ENCODE peak calls at places on chromosomes 6 and 20, in four cellular contexts. Z is thoracic aorta, T is ovary, X is heart left ventricle. I is an unnamed sample. For H3K4me1, the result is how much of the 10 kb centered on the place peaks cover.

GRCh38 chr6:144797881-144798589 is 512.9 kb downstream of the UTRN start:
- DNase-seq in Z (no peak), X (no peak), T (no peak), I (no peak)

GRCh38 chr20:21808863-21809664 is 103.6 kb downstream of the PAX1 start:
- DNase-seq in T (peak), Z (no peak), X (peak), I (peak)

GRCh38 chr6:36956111-36956820 is 1.7 kb downstream of the PI16 start:
- DNase-seq in Z (no peak), X (no peak), T (peak), I (no peak)

GRCh38 chr6:88177961-88178464 is 11.9 kb upstream of the CNR1 start:
- DNase-seq in Z (no peak), T (no peak), X (no peak), I (no peak)

GRCh38 chr6:159609813-159610212 is 83.2 kb downstream of the SOD2 start:
- DNase-seq in X (no peak), Z (no peak), T (no peak), I (no peak)

GRCh38 chr6:85574932-85575598 is 18.6 kb downstream of the SNX14 start:
- DNase-seq in Z (no peak), X (no peak), T (no peak), I (no peak)

GRCh38 chr20:58701431-58702160 is 9.0 kb downstream of the NPEPL1 start:
- DNase-seq in Z (no peak), X (no peak), T (peak), I (peak)

GRCh38 chr6:106381871-106382270 is 21.4 kb downstream of the CRYBG1 start:
- DNase-seq in Z (no peak), T (no peak), X (no peak), I (no peak)

GRCh38 chr20:24855848-24856247 is 93.2 kb upstream of the CST7 start:
- DNase-seq in Z (no peak), X (no peak), T (no peak), I (no peak)

GRCh38 chr6:159117031-159117430 is 52.2 kb upstream of the FNDC1 start:
- DNase-seq in Z (no peak), T (no peak), X (no peak), I (no peak)

GRCh38 chr6:100479180-100480035 is 14.7 kb upstream of the SIM1 start:
- DNase-seq in T (no peak), X (no peak), Z (no peak), I (no peak)

GRCh38 chr6:27260339-27260738 is 12.8 kb downstream of the PRSS16 start:
- DNase-seq in T (no peak), Z (no peak), X (no peak), I (no peak)

GRCh38 chr6:26020291-26020982 is 57.8 kb downstream of the TRIM38 start:
- DNase-seq in X (peak), T (peak), Z (no peak), I (peak)

GRCh38 chr20:23622839-23623343 is 14.9 kb downstream of the CST3 start:
- DNase-seq in Z (no peak), T (peak), X (no peak), I (no peak)

GRCh38 chr6:25389501-25389900 is 110.3 kb downstream of the CARMIL1 start:
- DNase-seq in X (no peak), T (no peak), Z (no peak), I (no peak)

GRCh38 chr6:3026811-3027626 is 27.3 kb downstream of the NQO2 start:
- DNase-seq in T (no peak), X (no peak), Z (no peak), I (no peak)

GRCh38 chr6:36975231-36976004 is 10.6 kb downstream of the MTCH1 start:
- DNase-seq in Z (no peak), T (no peak), X (no peak), I (no peak)

GRCh38 chr6:141483561-141484061 is 649.1 kb upstream of the GJE1 start:
- DNase-seq in T (no peak), X (no peak), Z (no peak), I (no peak)

GRCh38 chr6:84791233-84791632 is 26.8 kb upstream of the TBX18 start:
- DNase-seq in T (no peak), X (no peak), Z (no peak), I (no peak)

GRCh38 chr6:118263929-118264486 is 284.1 kb upstream of the PLN start:
- DNase-seq in T (no peak), X (no peak), Z (no peak), I (no peak)

GRCh38 chr6:114121913-114122662 is 151.1 kb upstream of the HDAC2 start:
- DNase-seq in X (no peak), T (no peak), Z (no peak), I (no peak)

DNA sequence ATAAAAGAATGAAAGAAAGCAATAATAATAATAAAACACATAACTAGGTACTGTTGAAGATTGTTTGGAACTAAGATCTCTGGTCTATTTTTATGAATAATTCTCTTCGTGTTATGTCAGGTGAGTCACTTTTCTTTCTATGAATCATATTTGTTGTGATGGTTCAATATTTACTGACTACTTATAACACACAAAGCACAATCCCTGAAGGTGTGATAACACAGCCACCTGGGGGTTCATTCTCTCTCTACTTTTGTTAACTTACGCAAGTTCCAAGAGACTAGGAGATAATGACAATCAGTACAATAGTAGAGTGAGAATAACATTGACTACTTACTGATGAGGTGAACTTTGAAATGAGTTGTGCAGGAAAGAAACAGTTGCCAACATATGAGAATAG is 149.9 kb downstream of the IBTK start:
- DNase-seq in Z (no peak), X (no peak), T (no peak), I (no peak)
- TF ChIP-seq CTCF in Z (no peak), X (no peak), T (no peak), I (no peak)

DNA sequence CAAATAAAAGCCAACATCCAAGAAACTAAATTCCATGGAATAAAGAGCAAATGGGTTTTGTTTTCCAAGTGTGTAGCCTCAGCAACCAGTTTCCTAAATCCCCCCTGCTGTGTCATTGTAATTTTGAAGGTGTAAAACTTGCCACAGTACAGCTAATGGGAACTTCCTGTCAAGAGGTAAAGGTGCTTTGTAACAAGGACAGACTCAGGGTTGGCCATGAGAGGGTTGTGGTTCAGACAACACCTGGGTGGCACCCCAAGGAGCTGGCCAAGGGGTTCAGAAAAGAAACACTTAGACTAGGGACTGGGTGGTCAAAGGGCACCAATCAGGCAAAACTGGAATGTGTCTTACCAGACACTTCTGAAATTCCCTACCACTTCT is 52.4 kb upstream of the LYRM2 start:
- DNase-seq in Z (no peak), T (no peak), X (no peak), I (no peak)
- H3K27ac ChIP-seq in Z (no peak), T (no peak), X (no peak), I (no peak)

DNA sequence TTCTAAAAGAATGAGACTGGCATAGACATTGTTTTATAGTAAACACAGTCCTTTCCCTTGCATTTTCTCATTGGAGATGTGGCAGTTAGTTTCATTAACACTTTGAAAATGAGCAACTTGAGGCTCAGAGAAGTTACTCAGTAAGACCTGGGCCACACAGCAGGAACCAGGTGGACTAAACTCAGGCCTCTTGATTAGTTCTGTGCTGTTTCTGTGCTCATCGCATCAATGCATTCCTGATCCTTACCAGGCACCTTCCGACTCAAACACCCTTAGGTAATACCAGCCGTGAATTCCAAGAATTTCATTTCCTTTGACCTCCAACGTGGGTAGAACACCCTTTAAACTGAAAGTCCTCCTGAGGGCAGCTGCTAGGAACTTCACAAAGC is 362.8 kb downstream of the ESR1 start:
- DNase-seq in X (no peak), T (no peak), Z (no peak), I (no peak)
- H3K4me1 ChIP-seq in X (under half), T (under half), Z (under half), I (under half)

GRCh38 chr20:16518068-16518783 is 55.0 kb downstream of the KIF16B start:
- DNase-seq in T (no peak), Z (no peak), X (no peak), I (no peak)
- TF ChIP-seq CTCF in T (no peak), Z (peak), X (peak), I (peak)

GRCh38 chr6:156801712-156802111 is 24.5 kb downstream of the ARID1B start:
- DNase-seq in T (no peak), X (no peak), Z (no peak), I (no peak)
- H3K27ac ChIP-seq in T (no peak), X (no peak), Z (no peak), I (no peak)

DNA sequence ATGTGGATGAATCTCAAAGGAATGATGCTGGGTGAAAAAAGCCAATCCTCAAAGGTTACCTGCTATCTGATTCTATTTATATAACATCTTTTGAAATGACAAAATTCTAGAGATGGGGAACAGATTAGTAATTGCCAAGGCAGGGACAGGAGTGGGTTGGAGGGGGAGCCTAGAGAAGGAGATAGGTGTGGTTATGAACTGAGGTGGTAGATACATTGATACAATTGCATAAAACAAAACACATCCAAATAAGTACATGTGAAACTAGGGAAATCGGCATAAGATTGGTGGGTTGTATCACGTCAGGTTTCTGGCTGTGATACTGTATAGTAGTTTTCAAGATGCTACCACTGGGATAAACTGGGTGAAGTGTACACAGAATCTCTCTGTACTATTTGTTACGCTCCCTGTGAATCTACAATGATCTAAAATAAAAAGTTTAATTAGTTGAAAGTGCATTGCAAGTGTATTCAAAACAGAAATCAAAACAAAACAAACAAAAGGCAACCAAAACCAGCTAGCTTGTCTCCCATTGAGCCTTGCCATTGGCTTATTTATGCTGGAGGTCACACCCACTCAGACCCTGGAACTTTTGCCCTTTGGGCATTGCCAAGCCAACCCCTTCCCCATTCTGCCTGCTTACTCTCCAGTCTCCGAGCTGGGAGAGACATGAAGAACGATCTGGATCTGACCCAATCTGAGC is 27.8 kb downstream of the PPP1R16B start:
- DNase-seq in Z (no peak), T (no peak), X (no peak), I (no peak)
- H3K4me1 ChIP-seq in Z (under half), T (under half), X (under half), I (under half)

GRCh38 chr20:49889943-49890650 is 25.2 kb downstream of the SPATA2 start:
- DNase-seq in T (no peak), Z (no peak), X (peak), I (no peak)
- TF ChIP-seq CTCF in T (no peak), Z (no peak), X (no peak), I (no peak)

GRCh38 chr6:14276667-14277404 is 159.3 kb downstream of the CD83 start:
- DNase-seq in Z (no peak), X (no peak), T (no peak), I (no peak)
- H3K27ac ChIP-seq in Z (peak), X (no peak), T (no peak), I (no peak)

DNA sequence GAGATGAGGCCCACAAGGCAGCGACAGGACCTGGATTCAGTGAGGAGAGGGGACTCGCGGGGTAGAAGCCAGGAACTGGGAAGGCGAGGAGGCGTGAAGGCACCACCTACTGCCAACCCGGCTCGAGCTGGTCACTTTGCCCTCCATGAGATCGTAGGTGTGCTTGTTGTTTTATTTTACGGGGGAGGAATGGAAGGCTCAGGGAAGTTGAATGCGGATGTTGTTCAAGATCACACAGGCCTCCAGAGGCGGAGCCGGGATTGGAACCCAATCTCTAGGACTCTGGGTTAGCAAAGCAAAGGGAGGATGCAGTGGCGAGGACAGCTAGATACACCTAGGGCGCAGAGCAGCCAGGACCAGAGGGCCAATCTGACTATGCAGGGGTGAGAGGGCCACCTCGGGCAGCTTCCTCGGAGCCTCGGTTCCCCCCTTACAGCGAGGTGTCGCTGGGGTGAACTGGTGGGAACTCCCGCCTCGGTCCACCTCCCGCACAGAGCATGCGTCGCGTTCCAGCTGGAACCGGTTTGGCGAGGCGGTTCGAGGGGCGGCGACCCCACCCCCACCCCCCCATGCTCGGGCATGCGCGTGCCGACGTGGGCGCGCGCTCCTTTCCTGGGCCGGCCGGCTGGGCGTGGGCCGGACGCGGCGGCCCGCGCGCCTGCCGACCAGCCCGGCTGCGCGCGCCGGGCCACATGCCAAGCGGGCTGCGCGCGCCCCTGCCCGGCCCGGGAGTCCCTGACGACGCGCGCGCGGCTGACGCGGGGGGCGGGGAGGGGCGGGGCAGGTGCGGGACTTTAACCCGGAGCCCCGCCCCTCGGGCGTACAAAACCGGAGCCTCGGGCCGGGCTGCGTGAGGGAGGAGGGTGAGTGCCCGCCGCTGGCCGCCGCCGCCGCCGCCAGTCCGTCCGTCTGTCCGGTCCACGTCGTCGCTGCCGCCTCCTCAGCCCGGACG is 80.4 kb upstream of the MYL9 start:
- DNase-seq in T (peak), Z (peak), X (peak), I (peak)
- H3K4me1 ChIP-seq in T (under half), Z (under half), X (under half), I (under half)